ENCODE peak calls at places on chromosome 7, in ten cellular contexts. One of them, this sample, is unnamed.
A peak's percentile ranks its signal among the peaks of the same experiment; 100 is the strongest.

GRCh38 chr7:87152897-87153641 is 816 bp downstream of the DMTF1 start:
- DNase-seq in NCI-H1436: no peak
- DNase-seq in natural killer cell treated with Interleukin-12 subunit alpha and Interleukin-12 subunit beta and Interleukin-15 and Interleukin-18, amount 100 ng/mL, for 72 hours: peak; percentile 70
- DNase-seq in GM20000: peak; percentile 49
- DNase-seq in NCI-H2029: no peak
- DNase-seq in NCI-H1105: no peak
- DNase-seq in stimulated activated naive B cell treated with anti-CD40 and anti-IgM and Interleukin-4, amounts not matched to agents 10 μg/mL and 1 μg/mL and 100 μg/mL, for 72 hours: peak; percentile 14
- DNase-seq in head of caudate nucleus: no peak
- DNase-seq in adrenal gland: peak; percentile 35
- DNase-seq in RWPE1: peak; percentile 22
- DNase-seq in this sample: no peak

GRCh38 chr7:106050743-106051110 is 61.4 kb downstream of the SYPL1 start:
- DNase-seq in NCI-H1436: no peak
- DNase-seq in natural killer cell treated with Interleukin-12 subunit alpha and Interleukin-12 subunit beta and Interleukin-15 and Interleukin-18, amount 100 ng/mL, for 72 hours: no peak
- DNase-seq in GM20000: no peak
- DNase-seq in NCI-H2029: no peak
- DNase-seq in NCI-H1105: no peak
- DNase-seq in stimulated activated naive B cell treated with anti-CD40 and anti-IgM and Interleukin-4, amounts not matched to agents 10 μg/mL and 1 μg/mL and 100 μg/mL, for 72 hours: no peak
- DNase-seq in head of caudate nucleus: no peak
- DNase-seq in adrenal gland: peak; percentile 63
- DNase-seq in RWPE1: peak; percentile 43
- DNase-seq in this sample: no peak

GRCh38 chr7:67856046-67856445 is 859.4 kb downstream of the TYW1 start:
- DNase-seq in NCI-H1436: no peak
- DNase-seq in natural killer cell treated with Interleukin-12 subunit alpha and Interleukin-12 subunit beta and Interleukin-15 and Interleukin-18, amount 100 ng/mL, for 72 hours: no peak
- DNase-seq in GM20000: no peak
- DNase-seq in NCI-H2029: no peak
- DNase-seq in NCI-H1105: no peak
- DNase-seq in stimulated activated naive B cell treated with anti-CD40 and anti-IgM and Interleukin-4, amounts not matched to agents 10 μg/mL and 1 μg/mL and 100 μg/mL, for 72 hours: no peak
- DNase-seq in head of caudate nucleus: no peak
- DNase-seq in adrenal gland: no peak
- DNase-seq in RWPE1: no peak
- DNase-seq in this sample: no peak

GRCh38 chr7:28329616-28330373 is 82.5 kb upstream of the CREB5 start:
- DNase-seq in NCI-H1436: peak; percentile 78
- DNase-seq in natural killer cell treated with Interleukin-12 subunit alpha and Interleukin-12 subunit beta and Interleukin-15 and Interleukin-18, amount 100 ng/mL, for 72 hours: no peak
- DNase-seq in GM20000: no peak
- DNase-seq in NCI-H2029: no peak
- DNase-seq in NCI-H1105: no peak
- DNase-seq in stimulated activated naive B cell treated with anti-CD40 and anti-IgM and Interleukin-4, amounts not matched to agents 10 μg/mL and 1 μg/mL and 100 μg/mL, for 72 hours: peak; percentile 19
- DNase-seq in head of caudate nucleus: no peak
- DNase-seq in adrenal gland: no peak
- DNase-seq in RWPE1: no peak
- DNase-seq in this sample: no peak

GRCh38 chr7:132185150-132185549 is 391.1 kb downstream of the PLXNA4 start:
- DNase-seq in NCI-H1436: no peak
- DNase-seq in natural killer cell treated with Interleukin-12 subunit alpha and Interleukin-12 subunit beta and Interleukin-15 and Interleukin-18, amount 100 ng/mL, for 72 hours: no peak
- DNase-seq in GM20000: no peak
- DNase-seq in NCI-H2029: no peak
- DNase-seq in NCI-H1105: no peak
- DNase-seq in stimulated activated naive B cell treated with anti-CD40 and anti-IgM and Interleukin-4, amounts not matched to agents 10 μg/mL and 1 μg/mL and 100 μg/mL, for 72 hours: no peak
- DNase-seq in head of caudate nucleus: no peak
- DNase-seq in adrenal gland: no peak
- DNase-seq in RWPE1: no peak
- DNase-seq in this sample: no peak

GRCh38 chr7:84370114-84370513 is 175.5 kb upstream of the SEMA3A start:
- DNase-seq in NCI-H1436: no peak
- DNase-seq in natural killer cell treated with Interleukin-12 subunit alpha and Interleukin-12 subunit beta and Interleukin-15 and Interleukin-18, amount 100 ng/mL, for 72 hours: no peak
- DNase-seq in GM20000: no peak
- DNase-seq in NCI-H2029: no peak
- DNase-seq in NCI-H1105: no peak
- DNase-seq in stimulated activated naive B cell treated with anti-CD40 and anti-IgM and Interleukin-4, amounts not matched to agents 10 μg/mL and 1 μg/mL and 100 μg/mL, for 72 hours: no peak
- DNase-seq in head of caudate nucleus: no peak
- DNase-seq in adrenal gland: no peak
- DNase-seq in RWPE1: no peak
- DNase-seq in this sample: no peak

GRCh38 chr7:51133992-51134391 is 182.6 kb downstream of the COBL start:
- DNase-seq in NCI-H1436: no peak
- DNase-seq in natural killer cell treated with Interleukin-12 subunit alpha and Interleukin-12 subunit beta and Interleukin-15 and Interleukin-18, amount 100 ng/mL, for 72 hours: no peak
- DNase-seq in GM20000: no peak
- DNase-seq in NCI-H2029: no peak
- DNase-seq in NCI-H1105: no peak
- DNase-seq in stimulated activated naive B cell treated with anti-CD40 and anti-IgM and Interleukin-4, amounts not matched to agents 10 μg/mL and 1 μg/mL and 100 μg/mL, for 72 hours: no peak
- DNase-seq in head of caudate nucleus: no peak
- DNase-seq in adrenal gland: no peak
- DNase-seq in RWPE1: no peak
- DNase-seq in this sample: no peak

GRCh38 chr7:2231992-2232765 is 566 bp downstream of the MAD1L1 start:
- DNase-seq in NCI-H1436: no peak
- DNase-seq in natural killer cell treated with Interleukin-12 subunit alpha and Interleukin-12 subunit beta and Interleukin-15 and Interleukin-18, amount 100 ng/mL, for 72 hours: no peak
- DNase-seq in GM20000: peak; percentile 52
- DNase-seq in NCI-H2029: no peak
- DNase-seq in NCI-H1105: peak; percentile 45
- DNase-seq in stimulated activated naive B cell treated with anti-CD40 and anti-IgM and Interleukin-4, amounts not matched to agents 10 μg/mL and 1 μg/mL and 100 μg/mL, for 72 hours: no peak
- DNase-seq in head of caudate nucleus: no peak
- DNase-seq in adrenal gland: no peak
- DNase-seq in RWPE1: no peak
- DNase-seq in this sample: no peak

GRCh38 chr7:159097661-159098423 is 46.8 kb downstream of the VIPR2 start:
- DNase-seq in NCI-H1436: no peak
- DNase-seq in natural killer cell treated with Interleukin-12 subunit alpha and Interleukin-12 subunit beta and Interleukin-15 and Interleukin-18, amount 100 ng/mL, for 72 hours: no peak
- DNase-seq in GM20000: no peak
- DNase-seq in NCI-H2029: no peak
- DNase-seq in NCI-H1105: no peak
- DNase-seq in stimulated activated naive B cell treated with anti-CD40 and anti-IgM and Interleukin-4, amounts not matched to agents 10 μg/mL and 1 μg/mL and 100 μg/mL, for 72 hours: no peak
- DNase-seq in head of caudate nucleus: peak; percentile 49
- DNase-seq in adrenal gland: no peak
- DNase-seq in RWPE1: no peak
- DNase-seq in this sample: no peak

GRCh38 chr7:18515067-18515466 is 19.5 kb downstream of the HDAC9 start:
- DNase-seq in NCI-H1436: no peak
- DNase-seq in natural killer cell treated with Interleukin-12 subunit alpha and Interleukin-12 subunit beta and Interleukin-15 and Interleukin-18, amount 100 ng/mL, for 72 hours: no peak
- DNase-seq in GM20000: no peak
- DNase-seq in NCI-H2029: no peak
- DNase-seq in NCI-H1105: no peak
- DNase-seq in stimulated activated naive B cell treated with anti-CD40 and anti-IgM and Interleukin-4, amounts not matched to agents 10 μg/mL and 1 μg/mL and 100 μg/mL, for 72 hours: no peak
- DNase-seq in head of caudate nucleus: no peak
- DNase-seq in adrenal gland: no peak
- DNase-seq in RWPE1: no peak
- DNase-seq in this sample: no peak

GRCh38 chr7:131057015-131057518 is 270.6 kb upstream of the MKLN1 start:
- DNase-seq in NCI-H1436: no peak
- DNase-seq in natural killer cell treated with Interleukin-12 subunit alpha and Interleukin-12 subunit beta and Interleukin-15 and Interleukin-18, amount 100 ng/mL, for 72 hours: no peak
- DNase-seq in GM20000: peak; percentile 49
- DNase-seq in NCI-H2029: peak; percentile 86
- DNase-seq in NCI-H1105: no peak
- DNase-seq in stimulated activated naive B cell treated with anti-CD40 and anti-IgM and Interleukin-4, amounts not matched to agents 10 μg/mL and 1 μg/mL and 100 μg/mL, for 72 hours: no peak
- DNase-seq in head of caudate nucleus: no peak
- DNase-seq in adrenal gland: no peak
- DNase-seq in RWPE1: no peak
- DNase-seq in this sample: no peak

GRCh38 chr7:138092486-138093028 is 16.3 kb downstream of the AKR1D1 start:
- DNase-seq in NCI-H1436: no peak
- DNase-seq in natural killer cell treated with Interleukin-12 subunit alpha and Interleukin-12 subunit beta and Interleukin-15 and Interleukin-18, amount 100 ng/mL, for 72 hours: no peak
- DNase-seq in GM20000: no peak
- DNase-seq in NCI-H2029: no peak
- DNase-seq in NCI-H1105: no peak
- DNase-seq in stimulated activated naive B cell treated with anti-CD40 and anti-IgM and Interleukin-4, amounts not matched to agents 10 μg/mL and 1 μg/mL and 100 μg/mL, for 72 hours: no peak
- DNase-seq in head of caudate nucleus: no peak
- DNase-seq in adrenal gland: no peak
- DNase-seq in RWPE1: no peak
- DNase-seq in this sample: no peak

GRCh38 chr7:150715293-150715692 is 1.1 kb upstream of the GIMAP1 start:
- DNase-seq in NCI-H1436: no peak
- DNase-seq in natural killer cell treated with Interleukin-12 subunit alpha and Interleukin-12 subunit beta and Interleukin-15 and Interleukin-18, amount 100 ng/mL, for 72 hours: no peak
- DNase-seq in GM20000: no peak
- DNase-seq in NCI-H2029: no peak
- DNase-seq in NCI-H1105: no peak
- DNase-seq in stimulated activated naive B cell treated with anti-CD40 and anti-IgM and Interleukin-4, amounts not matched to agents 10 μg/mL and 1 μg/mL and 100 μg/mL, for 72 hours: no peak
- DNase-seq in head of caudate nucleus: no peak
- DNase-seq in adrenal gland: no peak
- DNase-seq in RWPE1: no peak
- DNase-seq in this sample: no peak

GRCh38 chr7:48188776-48189520 is 17.7 kb downstream of the ABCA13 start:
- DNase-seq in NCI-H1436: no peak
- DNase-seq in natural killer cell treated with Interleukin-12 subunit alpha and Interleukin-12 subunit beta and Interleukin-15 and Interleukin-18, amount 100 ng/mL, for 72 hours: no peak
- DNase-seq in GM20000: no peak
- DNase-seq in NCI-H2029: no peak
- DNase-seq in NCI-H1105: no peak
- DNase-seq in stimulated activated naive B cell treated with anti-CD40 and anti-IgM and Interleukin-4, amounts not matched to agents 10 μg/mL and 1 μg/mL and 100 μg/mL, for 72 hours: no peak
- DNase-seq in head of caudate nucleus: no peak
- DNase-seq in adrenal gland: no peak
- DNase-seq in RWPE1: no peak
- DNase-seq in this sample: no peak

GRCh38 chr7:131039355-131039762 is 288.3 kb upstream of the MKLN1 start:
- DNase-seq in NCI-H1436: no peak
- DNase-seq in natural killer cell treated with Interleukin-12 subunit alpha and Interleukin-12 subunit beta and Interleukin-15 and Interleukin-18, amount 100 ng/mL, for 72 hours: no peak
- DNase-seq in GM20000: no peak
- DNase-seq in NCI-H2029: no peak
- DNase-seq in NCI-H1105: no peak
- DNase-seq in stimulated activated naive B cell treated with anti-CD40 and anti-IgM and Interleukin-4, amounts not matched to agents 10 μg/mL and 1 μg/mL and 100 μg/mL, for 72 hours: no peak
- DNase-seq in head of caudate nucleus: no peak
- DNase-seq in adrenal gland: no peak
- DNase-seq in RWPE1: no peak
- DNase-seq in this sample: no peak

GRCh38 chr7:122304604-122304975 is at the start of gene FEZF1:
- DNase-seq in NCI-H1436: peak; percentile 57
- DNase-seq in natural killer cell treated with Interleukin-12 subunit alpha and Interleukin-12 subunit beta and Interleukin-15 and Interleukin-18, amount 100 ng/mL, for 72 hours: no peak
- DNase-seq in GM20000: no peak
- DNase-seq in NCI-H2029: no peak
- DNase-seq in NCI-H1105: peak; percentile 46
- DNase-seq in stimulated activated naive B cell treated with anti-CD40 and anti-IgM and Interleukin-4, amounts not matched to agents 10 μg/mL and 1 μg/mL and 100 μg/mL, for 72 hours: no peak
- DNase-seq in head of caudate nucleus: no peak
- DNase-seq in adrenal gland: no peak
- DNase-seq in RWPE1: no peak
- DNase-seq in this sample: no peak

GRCh38 chr7:143269254-143269653 is 6.0 kb downstream of the GSTK1 start:
- DNase-seq in NCI-H1436: no peak
- DNase-seq in natural killer cell treated with Interleukin-12 subunit alpha and Interleukin-12 subunit beta and Interleukin-15 and Interleukin-18, amount 100 ng/mL, for 72 hours: no peak
- DNase-seq in GM20000: no peak
- DNase-seq in NCI-H2029: no peak
- DNase-seq in NCI-H1105: no peak
- DNase-seq in stimulated activated naive B cell treated with anti-CD40 and anti-IgM and Interleukin-4, amounts not matched to agents 10 μg/mL and 1 μg/mL and 100 μg/mL, for 72 hours: no peak
- DNase-seq in head of caudate nucleus: no peak
- DNase-seq in adrenal gland: no peak
- DNase-seq in RWPE1: no peak
- DNase-seq in this sample: no peak

GRCh38 chr7:82015751-82016150 is 245.9 kb upstream of the HGF start:
- DNase-seq in NCI-H1436: no peak
- DNase-seq in natural killer cell treated with Interleukin-12 subunit alpha and Interleukin-12 subunit beta and Interleukin-15 and Interleukin-18, amount 100 ng/mL, for 72 hours: no peak
- DNase-seq in GM20000: no peak
- DNase-seq in NCI-H2029: peak; percentile 9
- DNase-seq in NCI-H1105: no peak
- DNase-seq in stimulated activated naive B cell treated with anti-CD40 and anti-IgM and Interleukin-4, amounts not matched to agents 10 μg/mL and 1 μg/mL and 100 μg/mL, for 72 hours: no peak
- DNase-seq in head of caudate nucleus: no peak
- DNase-seq in adrenal gland: no peak
- DNase-seq in RWPE1: peak; percentile 7
- DNase-seq in this sample: no peak